ENCODE peak calls at places on chromosomes 12 and 14, in ten cellular contexts. Z, A, T, V, S, D, G, R, N and X are unnamed samples.

GRCh38 chr14:32576088-32576795 is 247.1 kb downstream of the AKAP6 start:
- DNase-seq in Z (no peak), T (no peak), N (peak; percentile 72), R (peak; percentile 65), A (no peak), G (peak; percentile 17), V (no peak), S (no peak), D (peak; percentile 1), X (peak; percentile 65)

GRCh38 chr14:94458096-94458495 is 5.5 kb upstream of the SERPINA11 start:
- DNase-seq in V (no peak), Z (no peak), D (no peak), S (no peak), T (no peak), N (no peak), G (no peak), A (no peak), R (no peak), X (no peak)

GRCh38 chr14:62691613-62692489 is 353.4 kb downstream of the KCNH5 start:
- DNase-seq in S (no peak), T (peak; percentile 91), R (peak; percentile 26), V (no peak), A (no peak), N (peak; percentile 59), Z (peak; percentile 6), D (no peak), G (peak; percentile 60), X (peak; percentile 99)

GRCh38 chr12:116426391-116427136 is 132.6 kb upstream of the MAP1LC3B2 start:
- DNase-seq in T (peak; percentile 94), D (no peak), Z (no peak), N (peak; percentile 100), G (peak; percentile 82), V (no peak), S (no peak), R (peak; percentile 65), A (peak; percentile 99), X (peak; percentile 94)

GRCh38 chr12:114499338-114499737 is 93.4 kb upstream of the TBX5 start:
- DNase-seq in Z (no peak), V (no peak), A (no peak), S (no peak), R (no peak), N (peak; percentile 63), T (no peak), D (no peak), G (no peak), X (no peak)

GRCh38 chr12:112198120-112198733 is 72.9 kb downstream of the TRAFD1 start:
- DNase-seq in V (no peak), D (peak; percentile 8), S (no peak), T (peak; percentile 11), N (peak; percentile 62), Z (no peak), G (peak; percentile 19), R (peak; percentile 69), A (peak; percentile 75), X (peak; percentile 69)

GRCh38 chr12:49232940-49233841 is 31.7 kb upstream of the TUBA1C start:
- DNase-seq in N (peak; percentile 44), V (no peak), T (no peak), D (no peak), Z (peak; percentile 77), A (peak; percentile 88), G (no peak), S (no peak), R (no peak), X (no peak)

GRCh38 chr14:36700656-36701055 is 39.0 kb downstream of the PAX9 start:
- DNase-seq in D (no peak), T (no peak), R (no peak), S (no peak), G (no peak), N (no peak), A (no peak), V (no peak), Z (no peak), X (no peak)

GRCh38 chr12:111218499-111218898 is 150.4 kb downstream of the PHETA1 start:
- DNase-seq in S (no peak), Z (no peak), V (no peak), R (no peak), T (no peak), G (no peak), D (no peak), A (peak; percentile 66), N (no peak), X (no peak)

GRCh38 chr14:87999282-87999681 is 5.7 kb upstream of the GPR65 start:
- DNase-seq in V (no peak), G (no peak), Z (no peak), S (no peak), A (no peak), T (no peak), N (no peak), D (no peak), R (no peak), X (no peak)

GRCh38 chr14:102909462-102909861 is 13.0 kb upstream of the AMN start:
- DNase-seq in N (no peak), Z (no peak), D (no peak), T (no peak), G (no peak), R (no peak), S (no peak), V (no peak), A (no peak), X (no peak)

GRCh38 chr12:49055978-49056754 is 4.4 kb downstream of the KMT2D start:
- DNase-seq in D (no peak), A (peak; percentile 65), S (peak; percentile 17), G (peak; percentile 23), N (peak; percentile 84), Z (peak; percentile 7), V (no peak), R (peak; percentile 89), T (peak; percentile 36), X (peak; percentile 85)